ENCODE peak calls at places on chromosomes 11 and 22, in four cellular contexts. P is A549, K is GM12878, H is K562. V is an unnamed sample.

GRCh38 chr22:38072322-38073149 is 11.4 kb downstream of the SLC16A8 start:
- DNase-seq in P (no peak), K (no peak), H (no peak), V (no peak)

GRCh38 chr22:42905217-42905616 is 48.1 kb upstream of the ARFGAP3 start:
- DNase-seq in P (no peak), K (no peak), H (no peak), V (no peak)

GRCh38 chr11:122791836-122792235 is 46.5 kb upstream of the CRTAM start:
- DNase-seq in P (no peak), K (no peak), H (no peak), V (no peak)

GRCh38 chr11:86484164-86484794 is 109.6 kb downstream of the CCDC81 start:
- DNase-seq in P (peak; percentile 97), K (no peak), H (peak; percentile 75), V (no peak)

GRCh38 chr22:25841775-25842174 is 99.8 kb downstream of the MYO18B start:
- DNase-seq in P (no peak), K (no peak), H (no peak), V (no peak)

GRCh38 chr11:23856654-23857053 is 640.2 kb upstream of the LUZP2 start:
- DNase-seq in P (no peak), K (no peak), H (no peak), V (peak; percentile 8)

GRCh38 chr11:74462009-74462408 is 5.3 kb downstream of the KCNE3 start:
- DNase-seq in P (no peak), K (no peak), H (peak; percentile 60), V (peak; percentile 97)

GRCh38 chr22:27999876-28000275 is 80.8 kb upstream of the PITPNB start:
- DNase-seq in P (no peak), K (no peak), H (no peak), V (no peak)

GRCh38 chr11:79421820-79422219 is 19.0 kb downstream of the TENM4 start:
- DNase-seq in P (no peak), K (no peak), H (no peak), V (no peak)

GRCh38 chr11:130299978-130300377 is 14.7 kb downstream of the ZBTB44 start:
- DNase-seq in P (no peak), K (no peak), H (no peak), V (no peak)

GRCh38 chr11:96275807-96276594 is 67.0 kb downstream of the MAML2 start:
- DNase-seq in P (no peak), K (no peak), H (no peak), V (no peak)

GRCh38 chr11:80320765-80321164 is 879.9 kb upstream of the TENM4 start:
- DNase-seq in P (no peak), K (no peak), H (no peak), V (peak; percentile 22)

GRCh38 chr22:49349841-49350381 is 477.8 kb downstream of the BRD1 start:
- DNase-seq in P (no peak), K (no peak), H (no peak), V (no peak)

GRCh38 chr11:72239849-72240460 is 4.0 kb downstream of the PHOX2A start:
- DNase-seq in P (no peak), K (no peak), H (no peak), V (no peak)

GRCh38 chr11:48307760-48308386 is 1.9 kb downstream of the OR4S1 start:
- DNase-seq in P (peak; percentile 62), K (no peak), H (peak; percentile 52), V (peak; percentile 66)

GRCh38 chr11:57274904-57275498 is 38.0 kb upstream of the APLNR start:
- DNase-seq in P (no peak), K (no peak), H (no peak), V (no peak)

GRCh38 chr11:46664612-46665011 is 35.8 kb downstream of the ARHGAP1 start:
- DNase-seq in P (no peak), K (no peak), H (peak; percentile 66), V (no peak)

GRCh38 chr11:86106916-86107315 is 38.0 kb upstream of the PICALM start:
- DNase-seq in P (no peak), K (no peak), H (no peak), V (no peak)

GRCh38 chr22:47626428-47627390 is 864.3 kb downstream of the TBC1D22A start:
- DNase-seq in P (peak; percentile 25), K (no peak), H (peak; percentile 19), V (no peak)

GRCh38 chr11:100789500-100789899 is 102.4 kb downstream of the ARHGAP42 start:
- DNase-seq in P (peak; percentile 44), K (no peak), H (peak; percentile 17), V (peak; percentile 15)

GRCh38 chr11:88246680-88247079 is 71.4 kb upstream of the RAB38 start:
- DNase-seq in P (peak; percentile 10), K (no peak), H (no peak), V (no peak)

GRCh38 chr22:44085743-44086741 is 61.9 kb downstream of the PARVB start:
- DNase-seq in P (peak; percentile 75), K (peak; percentile 27), H (peak; percentile 19), V (peak; percentile 60)

GRCh38 chr11:109249597-109249996 is 172.4 kb upstream of the C11orf87 start:
- DNase-seq in P (no peak), K (no peak), H (no peak), V (no peak)

GRCh38 chr11:104254347-104254746 is 90.4 kb upstream of the PDGFD start:
- DNase-seq in P (peak; percentile 26), K (no peak), H (peak; percentile 11), V (peak; percentile 66)

GRCh38 chr11:82718307-82718706 is 15.4 kb downstream of the FAM181B start:
- DNase-seq in P (peak; percentile 42), K (no peak), H (peak; percentile 41), V (peak; percentile 62)

GRCh38 chr11:6576471-6577373 is 26.7 kb downstream of the RRP8 start:
- DNase-seq in P (no peak), K (no peak), H (no peak), V (peak; percentile 10)
- TF ChIP-seq MAX in P (no peak), K (no peak), H (no peak), V (no peak)

DNA sequence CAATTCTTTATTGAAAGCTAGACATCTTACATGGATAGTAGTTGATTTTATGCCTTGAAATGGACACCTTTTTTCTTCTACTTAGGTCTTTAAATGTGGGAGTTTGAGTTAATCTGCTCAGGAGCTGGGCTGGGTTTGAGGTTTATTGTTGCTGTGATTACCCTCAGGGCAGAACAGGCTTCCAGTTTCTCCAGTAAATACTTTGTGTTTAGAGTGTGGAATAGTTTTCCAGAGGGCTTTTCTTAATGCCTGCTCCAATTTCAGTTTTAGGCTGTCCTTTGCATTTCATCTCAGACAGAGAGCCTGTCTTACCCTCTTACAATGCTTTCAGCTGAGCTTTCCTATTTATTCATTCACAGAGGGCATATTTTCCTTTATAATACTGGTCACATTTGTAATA is 69.9 kb upstream of the ADORA2A start:
- DNase-seq in P (no peak), K (no peak), H (no peak), V (no peak)
- TF ChIP-seq MYC in P (no peak), K (no peak), H (no peak), V (no peak)

GRCh38 chr11:35145249-35145648 is 6.3 kb downstream of the CD44 start:
- DNase-seq in P (no peak), K (peak; percentile 86), H (peak; percentile 25), V (peak; percentile 74)
- TF ChIP-seq MAX in P (no peak), K (no peak), H (peak; percentile 87), V (no peak)

GRCh38 chr22:45877036-45877380 is 100.0 kb downstream of the WNT7B start:
- DNase-seq in P (no peak), K (no peak), H (no peak), V (no peak)

GRCh38 chr22:45878051-45878764 is 98.8 kb downstream of the WNT7B start:
- DNase-seq in P (no peak), K (no peak), H (no peak), V (peak; percentile 17)

GRCh38 chr22:45877651-45878050 is 99.3 kb downstream of the WNT7B start:
- DNase-seq in P (no peak), K (no peak), H (no peak), V (no peak)

GRCh38 chr22:45878901-45879551 is 97.9 kb downstream of the WNT7B start:
- DNase-seq in P (no peak), K (no peak), H (no peak), V (no peak)

GRCh38 chr22:45876136-45877035 is 100.6 kb downstream of the WNT7B start:
- DNase-seq in P (no peak), K (no peak), H (no peak), V (no peak)
- TF ChIP-seq MYC in P (no peak), K (no peak), H (no peak), V (no peak)